ENCODE peak calls at places on chromosomes 16 and 17, in four cellular contexts. One of them, this sample, is unnamed.
A peak's percentile ranks its signal among the peaks of the same experiment; 100 is the strongest.

GRCh38 chr17:32929288-32929574 is 1.3 kb downstream of the TMEM98 start:
- DNase-seq in IMR-90: peak; percentile 10
- DNase-seq in mammary epithelial cell: no peak
- DNase-seq in H9: no peak
- DNase-seq in this sample: peak; percentile 72

GRCh38 chr17:79335456-79335855 is 260.8 kb downstream of the ENGASE start:
- DNase-seq in H9: no peak
- DNase-seq in IMR-90: no peak
- DNase-seq in mammary epithelial cell: no peak
- DNase-seq in this sample: no peak

GRCh38 chr16:359067-359763 is 6.7 kb upstream of the AXIN1 start:
- DNase-seq in mammary epithelial cell: no peak
- DNase-seq in IMR-90: no peak
- DNase-seq in H9: no peak
- DNase-seq in this sample: no peak

GRCh38 chr17:45287526-45288264 is 25.8 kb upstream of the SPATA32 start:
- DNase-seq in H9: no peak
- DNase-seq in IMR-90: no peak
- DNase-seq in mammary epithelial cell: no peak
- DNase-seq in this sample: no peak

GRCh38 chr17:75872434-75873351 is 5.7 kb downstream of the TRIM47 start:
- DNase-seq in IMR-90: peak; percentile 63
- DNase-seq in H9: peak; percentile 75
- DNase-seq in mammary epithelial cell: peak; percentile 86
- DNase-seq in this sample: no peak

GRCh38 chr16:1137604-1138003 is 15.3 kb upstream of the CACNA1H start:
- DNase-seq in H9: no peak
- DNase-seq in IMR-90: peak; percentile 57
- DNase-seq in mammary epithelial cell: no peak
- DNase-seq in this sample: no peak

GRCh38 chr17:2393184-2393953 is 7.5 kb downstream of the MNT start:
- DNase-seq in IMR-90: peak; percentile 78
- DNase-seq in mammary epithelial cell: peak; percentile 82
- DNase-seq in H9: peak; percentile 86
- DNase-seq in this sample: peak; percentile 95

GRCh38 chr16:77944631-77945030 is 77.7 kb upstream of the CLEC3A start:
- DNase-seq in IMR-90: no peak
- DNase-seq in mammary epithelial cell: no peak
- DNase-seq in H9: no peak
- DNase-seq in this sample: no peak

GRCh38 chr16:72149676-72150464 is 22.1 kb downstream of the PMFBP1 start:
- DNase-seq in IMR-90: no peak
- DNase-seq in H9: peak; percentile 59
- DNase-seq in mammary epithelial cell: no peak
- DNase-seq in this sample: peak; percentile 46

GRCh38 chr17:10772425-10773380 is 31.2 kb downstream of the TMEM238L start:
- DNase-seq in IMR-90: peak; percentile 15
- DNase-seq in H9: peak; percentile 91
- DNase-seq in mammary epithelial cell: no peak
- DNase-seq in this sample: peak; percentile 82

DNA sequence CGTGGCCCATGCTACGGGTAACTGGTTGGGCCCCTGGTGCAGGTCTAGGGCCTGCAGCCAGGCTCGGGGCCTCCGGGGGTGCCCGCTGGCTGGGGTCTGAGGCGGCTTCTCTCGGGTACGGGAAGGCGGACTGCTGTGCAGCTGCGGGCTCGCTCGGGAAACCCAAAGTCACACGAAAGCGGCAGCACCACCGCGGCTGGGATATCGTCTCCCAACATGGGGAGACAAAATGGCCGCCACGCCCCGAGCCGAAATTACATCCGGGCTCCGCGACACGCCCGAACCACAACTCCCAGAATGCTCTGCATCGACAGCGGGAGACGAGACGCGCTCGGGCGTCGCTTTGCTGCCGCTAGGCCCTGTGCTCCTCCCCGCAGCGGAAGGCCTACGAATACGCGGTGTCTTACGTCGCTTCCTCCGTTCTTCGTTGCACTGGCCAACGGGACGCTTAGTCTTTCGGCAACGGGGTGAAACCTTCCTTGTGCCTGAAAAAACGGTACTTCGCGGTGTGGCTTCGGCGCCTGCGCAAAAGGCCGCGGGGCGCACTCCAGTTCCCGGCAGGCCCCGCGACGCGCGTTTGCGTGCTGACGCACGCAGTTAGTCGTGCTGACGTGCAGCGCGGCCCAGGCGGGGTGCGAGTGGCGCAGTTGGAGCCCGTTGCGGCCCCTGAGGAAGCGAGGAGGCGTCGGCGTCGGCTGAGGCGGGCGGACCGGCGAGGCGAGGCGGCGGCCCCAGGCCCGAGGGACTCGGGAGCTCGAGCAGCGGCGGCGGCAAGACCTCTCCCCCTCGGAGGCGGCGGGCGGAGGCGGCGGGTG is at the start of gene SRRM2:
- DNase-seq in mammary epithelial cell: peak; percentile 95
- DNase-seq in H9: peak; percentile 95
- DNase-seq in IMR-90: peak; percentile 95
- DNase-seq in this sample: peak; percentile 98
- H3K9ac ChIP-seq in mammary epithelial cell: peak within 1 kb of the TSS; percentile 95
- H3K9ac ChIP-seq in H9: peak within 1 kb of the TSS; percentile 96
- H3K9ac ChIP-seq in IMR-90: peak within 1 kb of the TSS; percentile 100
- H3K9ac ChIP-seq in this sample: peak within 1 kb of the TSS; percentile 90

DNA sequence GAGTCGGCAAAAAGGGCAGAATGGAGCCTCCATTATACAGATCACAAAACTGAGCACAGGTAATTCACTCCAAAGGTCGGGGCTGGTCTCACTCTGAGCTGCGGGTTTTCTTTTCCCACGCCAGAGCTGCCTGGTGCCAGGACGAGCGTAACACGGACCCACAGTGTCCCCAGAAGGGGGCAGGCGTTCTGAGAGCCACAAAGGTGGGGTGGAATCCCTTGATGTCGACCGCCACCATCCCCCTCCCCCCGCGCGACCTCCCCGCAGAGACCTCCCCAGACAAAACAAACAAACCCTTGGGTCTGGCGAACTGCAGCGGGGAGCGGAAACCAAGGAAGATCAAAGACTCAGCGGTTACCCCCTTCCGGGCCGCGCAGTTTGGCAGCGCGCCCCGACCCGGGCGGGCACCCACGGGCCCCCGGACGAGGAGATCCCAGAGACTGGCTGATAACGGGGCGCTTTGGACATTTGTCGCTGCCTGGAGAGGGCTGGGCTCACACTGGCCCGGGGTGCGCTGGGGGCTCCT is 793 bp upstream of the NKD1 start:
- DNase-seq in IMR-90: no peak
- DNase-seq in H9: peak; percentile 61
- DNase-seq in mammary epithelial cell: no peak
- DNase-seq in this sample: peak; percentile 77
- TF ChIP-seq CTCF in IMR-90: no peak
- TF ChIP-seq CTCF in H9: peak; percentile 40
- TF ChIP-seq CTCF in mammary epithelial cell: no peak
- TF ChIP-seq CTCF in this sample: peak; percentile 48

GRCh38 chr17:64572682-64573154 is 65.9 kb downstream of the CEP95 start:
- DNase-seq in H9: no peak
- DNase-seq in mammary epithelial cell: no peak
- DNase-seq in IMR-90: peak; percentile 61
- DNase-seq in this sample: no peak
- H2AFZ ChIP-seq in H9: no peak overlapping the region
- H2AFZ ChIP-seq in mammary epithelial cell: no peak overlapping the region
- H2AFZ ChIP-seq in IMR-90: no peak overlapping the region
- H2AFZ ChIP-seq in this sample: no peak overlapping the region

GRCh38 chr17:42179335-42179734 is 1.6 kb downstream of the KCNH4 start:
- DNase-seq in mammary epithelial cell: no peak
- DNase-seq in IMR-90: no peak
- DNase-seq in H9: no peak
- DNase-seq in this sample: no peak

GRCh38 chr17:42180411-42180921 is 476 bp downstream of the KCNH4 start:
- DNase-seq in H9: peak; percentile 64
- DNase-seq in IMR-90: no peak
- DNase-seq in mammary epithelial cell: no peak
- DNase-seq in this sample: peak; percentile 47

GRCh38 chr17:42179911-42180410 is 981 bp downstream of the KCNH4 start:
- DNase-seq in mammary epithelial cell: peak; percentile 20
- DNase-seq in H9: peak; percentile 88
- DNase-seq in IMR-90: peak; percentile 30
- DNase-seq in this sample: peak; percentile 90

GRCh38 chr17:42181851-42182207 is 887 bp upstream of the KCNH4 start:
- DNase-seq in H9: no peak
- DNase-seq in IMR-90: no peak
- DNase-seq in mammary epithelial cell: no peak
- DNase-seq in this sample: no peak

DNA sequence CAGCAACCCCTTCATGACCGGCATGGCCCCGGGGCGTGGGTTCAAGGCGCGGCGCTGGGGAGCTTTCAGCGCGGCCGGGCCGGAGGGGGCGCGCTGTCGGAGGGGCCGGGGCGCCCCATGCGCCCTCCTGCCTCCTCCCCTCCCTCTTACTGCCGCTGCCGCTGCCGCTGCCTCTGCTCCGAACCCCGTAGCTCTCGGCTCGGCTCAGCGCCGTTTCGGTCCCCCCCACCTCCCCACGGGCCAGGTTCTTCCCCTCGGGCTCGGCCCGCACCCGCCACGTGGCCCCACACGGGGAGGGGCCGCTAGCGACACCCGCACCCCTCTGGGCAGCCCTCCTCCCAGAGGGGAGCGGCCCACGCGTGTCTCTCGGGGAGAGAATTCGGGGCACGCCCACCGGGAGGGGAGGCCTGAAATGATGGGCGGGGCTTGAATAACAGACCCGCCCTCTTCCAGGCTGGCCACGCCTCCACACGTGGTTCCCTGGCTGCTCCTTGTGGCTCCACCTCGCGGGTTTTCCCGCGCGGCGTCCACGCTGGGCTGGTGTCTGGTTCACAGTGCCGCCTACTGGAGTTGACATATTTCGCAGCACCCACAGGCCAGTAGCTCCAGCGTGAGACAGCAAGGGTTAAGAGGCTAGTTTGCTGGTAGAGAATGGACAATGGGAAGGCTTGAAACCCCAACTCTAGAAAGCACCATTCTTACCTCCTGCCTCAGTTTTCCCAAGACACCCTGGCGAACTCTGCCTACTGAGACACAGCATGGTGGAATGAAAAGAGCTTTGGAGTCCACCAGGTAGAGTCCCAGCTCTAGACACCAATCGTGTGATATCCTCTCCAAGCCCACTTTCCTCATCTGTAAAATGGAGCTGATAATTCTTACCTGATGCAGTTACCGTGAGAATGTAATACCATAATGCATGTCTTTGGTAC is at the start of gene KCNH4:
- DNase-seq in IMR-90: peak; percentile 70
- DNase-seq in H9: peak; percentile 80
- DNase-seq in mammary epithelial cell: peak; percentile 53
- DNase-seq in this sample: peak; percentile 57
- H3K9ac ChIP-seq in IMR-90: no peak within 1 kb of the TSS
- H3K9ac ChIP-seq in H9: no peak within 1 kb of the TSS
- H3K9ac ChIP-seq in mammary epithelial cell: no peak within 1 kb of the TSS
- H3K9ac ChIP-seq in this sample: no peak within 1 kb of the TSS

GRCh38 chr17:64494121-64494520 is 2.7 kb downstream of the POLG2 start:
- DNase-seq in H9: no peak
- DNase-seq in mammary epithelial cell: no peak
- DNase-seq in IMR-90: no peak
- DNase-seq in this sample: no peak

GRCh38 chr17:64491034-64491860 is 5.6 kb downstream of the POLG2 start:
- DNase-seq in H9: no peak
- DNase-seq in IMR-90: peak; percentile 42
- DNase-seq in mammary epithelial cell: no peak
- DNase-seq in this sample: peak; percentile 30

GRCh38 chr17:64491995-64492394 is 4.9 kb downstream of the POLG2 start:
- DNase-seq in IMR-90: peak; percentile 47
- DNase-seq in mammary epithelial cell: peak; percentile 56
- DNase-seq in H9: no peak
- DNase-seq in this sample: no peak

GRCh38 chr17:64496348-64496785 is 487 bp downstream of the POLG2 start:
- DNase-seq in mammary epithelial cell: no peak
- DNase-seq in IMR-90: no peak
- DNase-seq in H9: no peak
- DNase-seq in this sample: no peak

GRCh38 chr17:64492481-64493109 is 4.3 kb downstream of the POLG2 start:
- DNase-seq in IMR-90: no peak
- DNase-seq in H9: no peak
- DNase-seq in mammary epithelial cell: no peak
- DNase-seq in this sample: no peak
- TF ChIP-seq CTCF in IMR-90: peak; percentile 45
- TF ChIP-seq CTCF in H9: peak; percentile 57
- TF ChIP-seq CTCF in mammary epithelial cell: peak; percentile 51
- TF ChIP-seq CTCF in this sample: peak; percentile 39

GRCh38 chr17:55769625-55770000 is 18.8 kb downstream of the PCTP start:
- DNase-seq in mammary epithelial cell: peak; percentile 74
- DNase-seq in H9: no peak
- DNase-seq in IMR-90: peak; percentile 87
- DNase-seq in this sample: no peak
- H2AFZ ChIP-seq in mammary epithelial cell: no peak overlapping the region
- H2AFZ ChIP-seq in H9: no peak overlapping the region
- H2AFZ ChIP-seq in IMR-90: peak overlapping the region; percentile 62
- H2AFZ ChIP-seq in this sample: no peak overlapping the region

DNA sequence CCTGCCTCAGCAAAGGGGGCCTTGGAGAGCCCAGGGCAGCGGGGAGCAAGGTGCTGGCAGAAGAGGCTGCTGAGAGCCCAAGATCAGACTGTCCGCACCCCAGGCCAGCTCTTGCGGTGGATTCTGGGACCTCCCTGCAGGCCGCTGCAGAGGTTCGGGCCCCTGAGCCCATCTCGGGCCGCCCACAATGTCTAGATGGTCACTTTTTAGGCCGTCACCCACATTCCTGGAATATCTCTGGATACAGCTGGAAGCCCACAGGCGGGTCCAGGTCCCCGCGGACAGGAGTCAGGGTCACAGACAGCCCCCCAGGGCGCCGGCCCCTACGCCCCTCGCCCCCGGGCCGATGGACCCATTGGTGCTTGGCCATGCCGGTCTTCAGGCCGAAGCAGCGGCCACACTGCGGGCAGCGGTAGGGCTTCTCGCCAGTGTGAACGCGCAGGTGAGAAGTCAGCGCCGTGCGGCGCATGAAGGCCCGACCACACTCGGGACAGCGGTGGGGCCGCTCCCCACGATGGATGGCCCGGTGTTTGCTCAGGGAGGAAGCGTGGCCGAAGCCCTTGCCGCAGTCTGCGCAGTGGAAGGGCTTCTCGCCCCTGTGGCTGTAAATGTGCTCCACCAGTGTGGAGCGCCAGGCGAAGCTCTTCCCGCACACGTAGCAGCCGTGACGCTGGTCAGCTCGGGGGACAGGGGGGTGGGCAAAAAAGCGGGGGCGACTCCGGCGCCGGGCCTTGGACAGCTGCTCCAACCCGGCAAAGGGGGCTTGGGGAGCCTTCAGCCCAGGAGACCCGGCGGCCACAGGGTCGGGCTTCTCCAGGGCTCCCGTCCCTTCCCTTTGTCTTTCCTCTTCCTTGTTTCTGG is 2.1 kb downstream of the ZNF747 start:
- DNase-seq in H9: no peak
- DNase-seq in IMR-90: no peak
- DNase-seq in mammary epithelial cell: no peak
- DNase-seq in this sample: no peak
- H3K9ac ChIP-seq in H9: no peak overlapping the region
- H3K9ac ChIP-seq in IMR-90: no peak overlapping the region
- H3K9ac ChIP-seq in mammary epithelial cell: no peak overlapping the region
- H3K9ac ChIP-seq in this sample: no peak overlapping the region

This sample was measured in neural progenitor cell.